ENCODE peak calls at places on chromosomes 11 and 22, in five cellular contexts. S is SJSA1; R is CD8-positive, alpha-beta memory T cell; P is lung; B is mammary epithelial cell. T is an unnamed sample. For H3K27me3, the result is how much of the 10 kb centered on the place peaks cover.

GRCh38 chr22:35154937-35155387 is 89.0 kb downstream of the ISX start:
- DNase-seq in S (peak), R (no peak), P (peak), B (peak), T (peak)

GRCh38 chr22:39635719-39636118 is 65.2 kb downstream of the CACNA1I start:
- DNase-seq in S (no peak), R (no peak), P (no peak), B (no peak), T (no peak)

GRCh38 chr11:104823638-104824037 is 74.6 kb downstream of the CASP12 start:
- DNase-seq in S (no peak), R (no peak), P (no peak), B (no peak), T (no peak)

GRCh38 chr11:12091957-12092558 is 18.3 kb upstream of the MICAL2 start:
- DNase-seq in S (no peak), R (no peak), P (no peak), B (no peak), T (peak)

GRCh38 chr11:22454461-22454860 is 116.3 kb downstream of the SLC17A6 start:
- DNase-seq in S (no peak), R (no peak), P (no peak), B (no peak), T (no peak)

GRCh38 chr11:64923151-64923661 is 1.3 kb upstream of the PPP2R5B start:
- DNase-seq in S (no peak), R (no peak), P (no peak), B (no peak), T (no peak)

GRCh38 chr11:134646561-134646960 is 234.5 kb upstream of the B3GAT1 start:
- DNase-seq in S (no peak), R (no peak), P (no peak), B (no peak), T (no peak)

GRCh38 chr11:64230209-64230984 is at the start of gene DNAJC4:
- DNase-seq in S (peak), R (peak), P (peak), B (peak), T (peak)

GRCh38 chr22:43541462-43542407 is 129.9 kb downstream of the MPPED1 start:
- DNase-seq in S (no peak), R (no peak), P (no peak), B (no peak), T (no peak)

GRCh38 chr11:82527185-82527584 is 206.5 kb downstream of the FAM181B start:
- DNase-seq in S (no peak), R (no peak), P (no peak), B (no peak), T (no peak)

DNA sequence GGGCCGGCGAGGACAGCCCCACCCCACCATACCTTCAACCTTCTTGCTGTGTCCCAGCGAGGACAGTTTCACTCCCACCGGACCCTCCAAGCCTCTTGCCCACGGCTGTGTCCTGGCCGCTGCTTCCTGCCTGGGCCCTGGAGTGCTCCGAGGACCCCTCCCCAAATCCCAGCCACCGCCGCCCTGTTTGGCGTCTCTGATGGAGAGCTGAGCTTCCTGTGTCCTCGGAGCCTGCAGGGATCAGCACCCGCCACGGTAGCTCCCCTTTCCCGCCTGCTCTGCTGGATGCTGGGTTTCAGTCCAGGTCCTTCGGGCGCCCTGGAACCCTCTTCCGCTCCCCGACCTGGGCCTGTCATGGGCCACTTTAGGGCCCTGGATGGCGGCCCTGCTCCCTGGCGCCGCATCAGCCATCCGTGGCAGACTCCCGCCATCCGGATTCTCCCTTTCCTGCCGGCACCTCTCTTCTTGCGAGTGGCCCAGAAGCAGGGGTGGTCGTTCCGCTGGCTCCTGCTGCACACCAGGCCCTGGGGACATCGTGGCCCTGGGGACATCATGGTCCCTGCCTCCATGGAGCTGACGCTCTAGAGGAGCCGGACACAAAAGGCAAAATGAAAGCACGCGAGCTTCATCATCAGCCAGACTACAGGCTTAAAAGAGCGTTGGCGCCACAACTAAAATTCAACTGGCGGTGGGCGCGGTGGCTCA is 34.3 kb upstream of the GAL start:
- DNase-seq in S (no peak), R (no peak), P (no peak), B (no peak), T (no peak)
- H3K27me3 ChIP-seq in S (under half), R (under half), P (under half), B (under half), T (under half)

DNA sequence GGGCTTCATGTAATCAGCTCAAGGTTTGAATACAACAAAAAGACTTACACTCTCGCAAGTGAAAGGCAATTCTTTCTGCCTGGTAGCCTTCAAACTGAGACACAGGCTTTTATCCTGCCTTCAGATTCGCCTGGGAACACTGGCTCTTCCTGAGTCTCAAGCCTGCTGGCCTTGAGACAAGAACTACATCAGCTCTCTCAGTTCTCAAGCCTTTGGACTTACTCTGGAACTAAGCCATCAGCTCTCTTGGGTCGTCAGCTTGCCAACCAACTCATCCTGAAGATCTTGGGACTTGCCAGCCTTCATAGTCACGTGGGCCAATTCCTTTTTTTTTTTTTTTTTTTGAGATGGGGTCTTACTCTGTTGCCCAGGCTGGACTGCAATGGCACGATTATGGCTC is 35.7 kb upstream of the LRRC10B start:
- DNase-seq in S (no peak), R (no peak), P (no peak), B (no peak), T (no peak)
- H3K27ac ChIP-seq in S (no peak), R (no peak), P (no peak), B (no peak), T (no peak)

DNA sequence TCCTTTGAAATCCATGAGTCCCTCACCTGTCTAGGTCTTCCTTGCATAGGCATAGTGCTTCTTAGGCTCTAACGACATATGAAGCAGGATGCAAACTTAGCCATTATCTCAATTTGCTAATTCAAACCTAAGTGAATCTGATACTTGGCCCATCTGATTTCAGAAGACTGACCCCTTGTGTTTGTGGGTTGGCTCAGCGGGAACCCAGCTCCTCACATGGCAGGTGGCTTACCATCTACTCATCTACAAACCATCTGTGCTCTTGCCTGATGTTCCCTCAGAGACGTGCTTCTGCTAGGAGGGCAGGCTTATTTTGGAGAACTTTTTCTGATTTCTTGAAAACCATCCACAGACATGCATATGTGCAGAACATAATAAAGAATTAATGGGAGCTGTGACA is 15.2 kb downstream of the ELMOD1 start:
- DNase-seq in S (no peak), R (no peak), P (no peak), B (no peak), T (peak)
- H3K27me3 ChIP-seq in S (under half), R (under half), P (under half), B (under half), T (half or more)

DNA sequence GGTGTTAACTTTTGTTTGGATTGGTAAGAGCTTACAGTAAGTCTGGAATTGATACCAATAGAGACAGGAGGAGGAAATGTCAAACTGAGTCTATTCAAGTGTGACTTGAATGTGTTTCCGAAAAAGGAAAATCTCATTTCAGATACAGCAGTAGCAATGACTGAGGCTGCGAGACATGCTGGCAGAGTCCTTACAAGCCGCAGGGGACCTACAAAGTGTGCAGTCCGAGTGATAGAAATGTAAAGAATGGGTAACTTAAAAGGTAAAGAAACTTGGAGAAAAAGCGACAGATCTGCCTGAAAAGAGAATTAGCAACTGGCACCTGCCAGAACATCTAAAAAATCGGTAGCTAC is 444 bp downstream of the CWF19L2 start:
- DNase-seq in S (peak), R (no peak), P (no peak), B (no peak), T (no peak)
- H3K27ac ChIP-seq in S (peak), R (peak), P (peak), B (peak), T (no peak)

GRCh38 chr11:125166903-125167291 is 2.3 kb downstream of the PKNOX2 start:
- DNase-seq in S (no peak), R (no peak), P (no peak), B (no peak), T (no peak)

GRCh38 chr11:125167292-125167953 is 2.9 kb downstream of the PKNOX2 start:
- DNase-seq in S (no peak), R (no peak), P (no peak), B (no peak), T (no peak)

GRCh38 chr11:125166347-125166841 is 1.8 kb downstream of the PKNOX2 start:
- DNase-seq in S (no peak), R (no peak), P (no peak), B (no peak), T (no peak)

GRCh38 chr11:125168875-125169537 is 4.5 kb downstream of the PKNOX2 start:
- DNase-seq in S (no peak), R (no peak), P (no peak), B (no peak), T (no peak)

GRCh38 chr11:125167954-125168821 is 3.6 kb downstream of the PKNOX2 start:
- DNase-seq in S (no peak), R (no peak), P (no peak), B (no peak), T (no peak)
- H3K27me3 ChIP-seq in S (under half), R (under half), P (under half), B (under half), T (under half)